ENCODE peak calls at places on chromosomes 5 and 9, in eight cellular contexts. One of them, this sample, is unnamed.

GRCh38 chr9:95381243-95381642 is 63.7 kb upstream of the FANCC start:
- DNase-seq in Jurkat, Clone E6-1: no peak
- DNase-seq in effector memory CD4-positive, alpha-beta T cell: no peak
- DNase-seq in brain microvascular endothelial cell: peak
- DNase-seq in AG04449: no peak
- DNase-seq in ovary: no peak
- DNase-seq in body of pancreas: no peak
- DNase-seq in mammary epithelial cell: peak
- DNase-seq in this sample: peak

GRCh38 chr9:136352682-136353081 is 10.9 kb downstream of the DNLZ start:
- DNase-seq in mammary epithelial cell: no peak
- DNase-seq in body of pancreas: no peak
- DNase-seq in effector memory CD4-positive, alpha-beta T cell: no peak
- DNase-seq in brain microvascular endothelial cell: no peak
- DNase-seq in AG04449: no peak
- DNase-seq in ovary: no peak
- DNase-seq in Jurkat, Clone E6-1: peak
- DNase-seq in this sample: no peak

GRCh38 chr5:120345947-120346346 is 118.2 kb upstream of the PRR16 start:
- DNase-seq in AG04449: no peak
- DNase-seq in effector memory CD4-positive, alpha-beta T cell: no peak
- DNase-seq in brain microvascular endothelial cell: no peak
- DNase-seq in mammary epithelial cell: peak
- DNase-seq in ovary: no peak
- DNase-seq in body of pancreas: no peak
- DNase-seq in Jurkat, Clone E6-1: no peak
- DNase-seq in this sample: no peak

GRCh38 chr5:67414712-67415111 is 218.1 kb upstream of the CD180 start:
- DNase-seq in mammary epithelial cell: no peak
- DNase-seq in ovary: no peak
- DNase-seq in AG04449: peak
- DNase-seq in effector memory CD4-positive, alpha-beta T cell: no peak
- DNase-seq in brain microvascular endothelial cell: no peak
- DNase-seq in Jurkat, Clone E6-1: no peak
- DNase-seq in body of pancreas: no peak
- DNase-seq in this sample: peak

GRCh38 chr9:114677418-114677817 is 4.6 kb downstream of the TEX48 start:
- DNase-seq in mammary epithelial cell: peak
- DNase-seq in AG04449: peak
- DNase-seq in Jurkat, Clone E6-1: peak
- DNase-seq in ovary: no peak
- DNase-seq in brain microvascular endothelial cell: peak
- DNase-seq in effector memory CD4-positive, alpha-beta T cell: no peak
- DNase-seq in body of pancreas: peak
- DNase-seq in this sample: peak

GRCh38 chr9:32581512-32582143 is 8.7 kb upstream of the NDUFB6 start:
- DNase-seq in AG04449: no peak
- DNase-seq in mammary epithelial cell: peak
- DNase-seq in ovary: no peak
- DNase-seq in body of pancreas: peak
- DNase-seq in brain microvascular endothelial cell: peak
- DNase-seq in effector memory CD4-positive, alpha-beta T cell: no peak
- DNase-seq in Jurkat, Clone E6-1: peak
- DNase-seq in this sample: peak

GRCh38 chr5:120007619-120008018 is 378.3 kb downstream of the FAM170A start:
- DNase-seq in mammary epithelial cell: no peak
- DNase-seq in AG04449: no peak
- DNase-seq in brain microvascular endothelial cell: no peak
- DNase-seq in ovary: no peak
- DNase-seq in Jurkat, Clone E6-1: no peak
- DNase-seq in effector memory CD4-positive, alpha-beta T cell: no peak
- DNase-seq in body of pancreas: no peak
- DNase-seq in this sample: no peak

GRCh38 chr9:97411789-97412627 is at the start of gene TDRD7:
- DNase-seq in effector memory CD4-positive, alpha-beta T cell: peak
- DNase-seq in Jurkat, Clone E6-1: peak
- DNase-seq in ovary: peak
- DNase-seq in AG04449: no peak
- DNase-seq in mammary epithelial cell: peak
- DNase-seq in brain microvascular endothelial cell: peak
- DNase-seq in body of pancreas: peak
- DNase-seq in this sample: peak

GRCh38 chr5:14225173-14225834 is 82.2 kb downstream of the TRIO start:
- DNase-seq in AG04449: no peak
- DNase-seq in Jurkat, Clone E6-1: no peak
- DNase-seq in effector memory CD4-positive, alpha-beta T cell: no peak
- DNase-seq in ovary: no peak
- DNase-seq in body of pancreas: no peak
- DNase-seq in mammary epithelial cell: no peak
- DNase-seq in brain microvascular endothelial cell: no peak
- DNase-seq in this sample: no peak

GRCh38 chr5:61123145-61123544 is 39.1 kb downstream of the SMIM15 start:
- DNase-seq in Jurkat, Clone E6-1: no peak
- DNase-seq in ovary: no peak
- DNase-seq in effector memory CD4-positive, alpha-beta T cell: no peak
- DNase-seq in brain microvascular endothelial cell: no peak
- DNase-seq in body of pancreas: no peak
- DNase-seq in AG04449: no peak
- DNase-seq in mammary epithelial cell: no peak
- DNase-seq in this sample: no peak

DNA sequence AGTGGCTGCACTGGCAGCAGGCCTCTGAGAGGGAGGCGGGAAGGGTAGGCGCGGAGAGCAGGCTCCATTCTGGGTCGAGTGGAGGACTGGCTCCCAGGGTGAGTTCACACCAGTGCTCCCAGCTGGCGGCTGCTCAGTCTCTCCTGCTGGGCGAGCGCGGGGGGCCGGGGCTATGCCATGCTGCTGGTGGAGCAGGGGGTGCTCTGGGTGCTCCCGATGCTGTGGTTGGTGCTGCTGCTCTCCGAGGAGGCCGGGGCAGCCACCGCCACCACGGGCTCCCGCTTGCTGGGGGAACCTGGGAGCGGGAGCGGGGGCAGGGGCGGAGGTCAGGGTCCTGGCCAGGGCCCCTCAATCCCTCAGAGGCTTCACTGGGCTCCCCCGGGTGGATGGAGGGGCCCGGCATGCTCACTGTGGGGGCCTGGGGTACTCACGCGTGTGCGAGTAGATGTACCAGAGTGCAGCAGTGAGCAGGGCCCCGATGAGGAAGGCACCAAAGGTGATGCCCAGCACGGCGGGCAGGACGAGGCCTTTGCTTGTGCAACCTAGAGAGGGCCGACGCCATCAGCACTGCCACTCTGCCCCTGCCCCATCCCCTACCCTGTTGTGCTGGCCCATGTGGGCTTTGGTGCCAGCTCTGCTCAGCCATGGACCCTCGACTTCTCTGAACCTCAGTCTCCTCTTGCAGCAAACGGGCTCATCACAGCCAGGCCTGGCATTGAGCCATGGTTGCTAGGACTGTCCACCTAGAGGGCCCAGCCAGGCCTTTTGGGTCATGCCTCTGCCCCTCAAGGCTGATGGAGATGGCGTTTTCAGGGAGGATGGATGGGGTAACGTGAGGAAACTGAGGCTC is 13.1 kb downstream of the FPGS start:
- DNase-seq in body of pancreas: no peak
- DNase-seq in mammary epithelial cell: no peak
- DNase-seq in brain microvascular endothelial cell: no peak
- DNase-seq in AG04449: no peak
- DNase-seq in ovary: peak
- DNase-seq in effector memory CD4-positive, alpha-beta T cell: no peak
- DNase-seq in Jurkat, Clone E6-1: no peak
- DNase-seq in this sample: no peak
- H3K4me3 ChIP-seq in body of pancreas: no peak
- H3K4me3 ChIP-seq in mammary epithelial cell: no peak
- H3K4me3 ChIP-seq in brain microvascular endothelial cell: no peak
- H3K4me3 ChIP-seq in AG04449: no peak
- H3K4me3 ChIP-seq in ovary: no peak
- H3K4me3 ChIP-seq in effector memory CD4-positive, alpha-beta T cell: no peak
- H3K4me3 ChIP-seq in Jurkat, Clone E6-1: no peak
- H3K4me3 ChIP-seq in this sample: no peak

DNA sequence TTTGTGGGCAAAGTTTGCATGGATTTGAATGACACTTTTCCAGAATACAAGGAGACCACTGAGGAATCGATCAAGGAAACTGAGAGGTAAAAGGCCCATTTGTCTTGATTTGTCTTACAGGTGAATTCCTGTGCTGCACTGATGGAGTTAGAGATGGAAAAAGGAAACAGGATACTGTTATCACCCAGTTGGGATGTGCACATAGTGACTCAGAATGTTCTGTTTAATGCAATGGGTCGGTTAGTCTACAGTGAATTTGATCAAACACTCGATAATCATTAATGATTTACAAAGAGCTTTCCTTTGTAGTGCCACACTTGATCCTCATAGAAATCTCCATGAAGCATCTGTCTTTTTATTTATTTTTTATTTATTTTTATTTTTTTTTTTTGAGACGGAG is 64.7 kb downstream of the GDA start:
- DNase-seq in body of pancreas: no peak
- DNase-seq in brain microvascular endothelial cell: no peak
- DNase-seq in Jurkat, Clone E6-1: no peak
- DNase-seq in ovary: no peak
- DNase-seq in mammary epithelial cell: no peak
- DNase-seq in effector memory CD4-positive, alpha-beta T cell: no peak
- DNase-seq in AG04449: no peak
- DNase-seq in this sample: no peak
- H3K4me3 ChIP-seq in body of pancreas: no peak
- H3K4me3 ChIP-seq in brain microvascular endothelial cell: no peak
- H3K4me3 ChIP-seq in Jurkat, Clone E6-1: no peak
- H3K4me3 ChIP-seq in ovary: no peak
- H3K4me3 ChIP-seq in mammary epithelial cell: no peak
- H3K4me3 ChIP-seq in effector memory CD4-positive, alpha-beta T cell: no peak
- H3K4me3 ChIP-seq in AG04449: no peak
- H3K4me3 ChIP-seq in this sample: no peak

GRCh38 chr9:6418764-6419163 is 5.8 kb downstream of the UHRF2 start:
- DNase-seq in body of pancreas: no peak
- DNase-seq in effector memory CD4-positive, alpha-beta T cell: no peak
- DNase-seq in brain microvascular endothelial cell: no peak
- DNase-seq in AG04449: no peak
- DNase-seq in ovary: no peak
- DNase-seq in mammary epithelial cell: no peak
- DNase-seq in Jurkat, Clone E6-1: no peak
- DNase-seq in this sample: no peak
- H3K4me3 ChIP-seq in body of pancreas: no peak
- H3K4me3 ChIP-seq in effector memory CD4-positive, alpha-beta T cell: no peak
- H3K4me3 ChIP-seq in brain microvascular endothelial cell: no peak
- H3K4me3 ChIP-seq in AG04449: no peak
- H3K4me3 ChIP-seq in ovary: no peak
- H3K4me3 ChIP-seq in mammary epithelial cell: no peak
- H3K4me3 ChIP-seq in Jurkat, Clone E6-1: no peak
- H3K4me3 ChIP-seq in this sample: no peak

DNA sequence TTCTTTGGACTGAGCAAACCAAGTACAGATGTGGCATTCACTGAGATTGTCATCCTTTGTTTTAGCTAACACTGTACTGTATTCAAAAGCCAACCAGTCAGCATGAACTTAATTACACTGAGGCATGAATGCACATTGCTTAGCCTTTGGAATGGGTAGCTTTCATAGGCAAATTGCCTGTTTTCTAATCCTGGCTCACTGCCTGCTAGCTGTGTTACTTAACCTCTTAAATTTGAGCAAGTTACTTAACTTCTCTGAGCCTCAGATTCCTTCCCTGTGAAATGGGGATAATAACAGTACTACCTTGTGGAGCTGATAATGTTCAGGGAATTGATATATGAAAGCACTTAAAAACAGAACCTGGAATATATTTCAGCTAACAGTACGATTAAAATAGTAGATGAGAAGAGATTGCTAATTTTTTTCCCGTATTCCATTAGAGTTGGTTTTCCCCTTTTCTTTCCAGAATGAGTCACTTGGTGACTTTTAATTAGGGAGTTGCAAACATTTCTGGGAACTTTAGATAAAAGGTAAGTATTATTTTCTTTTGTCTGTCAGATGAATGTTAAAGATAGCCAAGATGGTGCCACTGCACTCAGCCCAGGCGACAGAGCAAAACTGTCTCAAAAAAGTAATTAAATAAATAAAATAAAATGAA is 43.9 kb downstream of the ARRDC3 start:
- DNase-seq in Jurkat, Clone E6-1: no peak
- DNase-seq in mammary epithelial cell: no peak
- DNase-seq in body of pancreas: no peak
- DNase-seq in ovary: no peak
- DNase-seq in brain microvascular endothelial cell: no peak
- DNase-seq in AG04449: peak
- DNase-seq in effector memory CD4-positive, alpha-beta T cell: no peak
- DNase-seq in this sample: peak
- H3K4me3 ChIP-seq in Jurkat, Clone E6-1: no peak
- H3K4me3 ChIP-seq in mammary epithelial cell: no peak
- H3K4me3 ChIP-seq in body of pancreas: no peak
- H3K4me3 ChIP-seq in ovary: no peak
- H3K4me3 ChIP-seq in brain microvascular endothelial cell: no peak
- H3K4me3 ChIP-seq in AG04449: no peak
- H3K4me3 ChIP-seq in effector memory CD4-positive, alpha-beta T cell: no peak
- H3K4me3 ChIP-seq in this sample: no peak

DNA sequence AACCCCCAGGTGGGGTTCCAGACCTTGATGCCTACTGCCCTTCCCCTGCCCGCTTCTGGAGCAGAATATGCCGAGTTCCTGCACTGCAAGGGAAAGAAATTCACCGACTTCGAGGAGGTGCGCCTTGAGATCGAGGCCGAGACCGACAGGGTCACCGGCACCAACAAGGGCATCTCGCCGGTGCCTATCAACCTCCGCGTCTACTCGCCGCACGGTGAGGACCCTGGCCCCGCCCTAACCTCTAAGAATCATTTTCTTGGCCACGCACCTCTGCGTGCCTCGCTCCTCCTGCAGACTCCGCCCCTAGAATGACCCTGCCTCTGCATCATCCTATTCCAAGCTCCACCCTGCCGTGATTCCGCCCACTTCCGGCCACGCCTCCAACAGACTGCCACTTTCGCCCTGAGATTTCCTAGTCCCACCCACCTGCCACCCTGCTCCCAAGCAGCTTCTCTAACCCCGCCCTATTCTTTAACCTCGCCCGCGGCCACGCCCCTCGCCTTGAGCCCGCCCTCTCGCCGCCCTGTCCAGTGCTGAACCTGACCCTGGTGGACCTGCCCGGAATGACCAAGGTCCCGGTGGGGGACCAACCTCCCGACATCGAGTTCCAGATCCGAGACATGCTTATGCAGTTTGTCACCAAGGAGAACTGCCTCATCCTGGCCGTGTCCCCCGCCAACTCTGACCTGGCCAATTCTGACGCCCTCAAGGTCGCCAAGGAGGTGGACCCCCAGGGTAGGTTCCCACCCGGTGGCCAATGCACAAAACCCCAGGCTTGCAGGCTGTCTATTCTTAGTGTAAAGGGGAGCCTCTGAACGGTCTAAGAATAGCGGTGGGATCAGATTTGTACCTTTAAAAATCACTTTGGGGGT is 15.6 kb downstream of the DNM1 start:
- DNase-seq in body of pancreas: peak
- DNase-seq in AG04449: no peak
- DNase-seq in Jurkat, Clone E6-1: peak
- DNase-seq in effector memory CD4-positive, alpha-beta T cell: peak
- DNase-seq in brain microvascular endothelial cell: peak
- DNase-seq in ovary: peak
- DNase-seq in mammary epithelial cell: peak
- DNase-seq in this sample: peak
- H3K4me3 ChIP-seq in body of pancreas: no peak
- H3K4me3 ChIP-seq in AG04449: no peak
- H3K4me3 ChIP-seq in Jurkat, Clone E6-1: peak
- H3K4me3 ChIP-seq in effector memory CD4-positive, alpha-beta T cell: peak
- H3K4me3 ChIP-seq in brain microvascular endothelial cell: peak
- H3K4me3 ChIP-seq in ovary: peak
- H3K4me3 ChIP-seq in mammary epithelial cell: no peak
- H3K4me3 ChIP-seq in this sample: no peak